ENCODE peak calls at places on chromosomes 11 and 22, in seven cellular contexts. Z, T, C, D, I, L and B are unnamed samples. For H3K4me1, the result is how much of the 10 kb centered on the place peaks cover.

GRCh38 chr11:131370090-131370751 is at the start of gene NTM:
- DNase-seq in Z (no peak), T (peak), C (peak), D (peak), I (no peak), L (no peak), B (no peak)

GRCh38 chr22:32990187-32990586 is 68.0 kb downstream of the SYN3 start:
- DNase-seq in Z (no peak), T (no peak), C (no peak), D (no peak), I (no peak), L (no peak), B (no peak)

GRCh38 chr11:76152741-76153608 is 53.3 kb downstream of the WNT11 start:
- DNase-seq in Z (peak), T (no peak), C (no peak), D (peak), I (no peak), L (no peak), B (no peak)

GRCh38 chr11:2664886-2665746 is 34.7 kb downstream of the KCNQ1OT1 start:
- DNase-seq in Z (no peak), T (no peak), C (peak), D (peak), I (no peak), L (peak), B (no peak)

GRCh38 chr11:91630916-91631673 is 593.5 kb upstream of the FAT3 start:
- DNase-seq in Z (no peak), T (no peak), C (no peak), D (no peak), I (no peak), L (no peak), B (no peak)

GRCh38 chr11:14357843-14358728 is 897 bp downstream of the RRAS2 start:
- DNase-seq in Z (peak), T (peak), C (peak), D (peak), I (peak), L (peak), B (peak)

GRCh38 chr22:49754674-49755590 is 72.7 kb downstream of the BRD1 start:
- DNase-seq in Z (no peak), T (no peak), C (peak), D (peak), I (no peak), L (peak), B (peak)

GRCh38 chr22:48075604-48076400 is 1313.4 kb downstream of the TBC1D22A start:
- DNase-seq in Z (no peak), T (no peak), C (no peak), D (no peak), I (no peak), L (no peak), B (no peak)

GRCh38 chr11:42170601-42171000 is 711.1 kb upstream of the LRRC4C start:
- DNase-seq in Z (no peak), T (no peak), C (no peak), D (no peak), I (no peak), L (no peak), B (no peak)

GRCh38 chr11:61950035-61950547 is at the start of gene BEST1:
- DNase-seq in Z (no peak), T (no peak), C (no peak), D (no peak), I (no peak), L (no peak), B (no peak)

GRCh38 chr11:35715649-35716048 is 53.1 kb downstream of the TRIM44 start:
- DNase-seq in Z (no peak), T (no peak), C (no peak), D (no peak), I (no peak), L (no peak), B (no peak)
- H3K27ac ChIP-seq in Z (no peak), T (no peak), C (no peak), D (no peak), I (no peak), L (no peak), B (no peak)

DNA sequence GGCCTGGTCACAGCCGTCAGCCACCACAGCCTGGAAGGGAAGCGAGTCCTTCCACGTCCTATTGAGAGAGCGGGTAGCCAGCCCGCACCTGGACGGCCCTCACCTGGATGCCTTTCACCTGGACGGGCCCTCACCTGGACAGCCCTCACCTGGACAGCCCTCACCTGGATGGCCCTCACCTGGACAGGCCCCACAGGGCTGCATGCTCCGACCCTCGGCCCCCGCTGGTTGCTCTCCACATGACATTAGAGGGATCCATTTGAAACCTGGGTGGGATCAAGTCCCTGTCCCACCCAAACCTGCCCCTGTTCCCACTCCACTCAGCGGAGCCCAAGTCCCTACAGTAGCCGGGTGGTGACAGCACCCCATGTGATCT is 3.7 kb downstream of the C1QTNF6 start:
- DNase-seq in Z (no peak), T (no peak), C (no peak), D (peak), I (no peak), L (no peak), B (peak)
- H3K4me1 ChIP-seq in Z (under half), T (under half), C (half or more), D (under half), I (half or more), L (under half), B (under half)

GRCh38 chr22:31603574-31603973 is 58.4 kb downstream of the PISD start:
- DNase-seq in Z (no peak), T (no peak), C (no peak), D (no peak), I (no peak), L (no peak), B (peak)
- H3K27ac ChIP-seq in Z (peak), T (no peak), C (peak), D (no peak), I (peak), L (no peak), B (no peak)

GRCh38 chr11:77455740-77456139 is 18.2 kb downstream of the PAK1 start:
- DNase-seq in Z (no peak), T (no peak), C (no peak), D (no peak), I (no peak), L (no peak), B (no peak)
- H3K4me1 ChIP-seq in Z (under half), T (under half), C (under half), D (under half), I (under half), L (under half), B (under half)

GRCh38 chr22:23391022-23391421 is 189.1 kb downstream of the IGLL1 start:
- DNase-seq in Z (no peak), T (no peak), C (no peak), D (no peak), I (no peak), L (no peak), B (no peak)
- H3K27ac ChIP-seq in Z (no peak), T (no peak), C (no peak), D (no peak), I (no peak), L (no peak), B (no peak)

GRCh38 chr11:105032495-105032894 is 2.4 kb downstream of the CASP1 start:
- DNase-seq in Z (no peak), T (no peak), C (no peak), D (no peak), I (no peak), L (no peak), B (no peak)
- H3K4me1 ChIP-seq in Z (under half), T (under half), C (under half), D (under half), I (under half), L (under half), B (under half)

GRCh38 chr11:6225896-6226295 is 8.5 kb downstream of the FHIP1B start:
- DNase-seq in Z (no peak), T (peak), C (no peak), D (no peak), I (no peak), L (no peak), B (no peak)
- H3K27ac ChIP-seq in Z (no peak), T (peak), C (no peak), D (peak), I (no peak), L (no peak), B (no peak)

GRCh38 chr11:128582496-128583366 is 4.6 kb downstream of the ETS1 start:
- DNase-seq in Z (no peak), T (no peak), C (no peak), D (no peak), I (no peak), L (peak), B (peak)

GRCh38 chr11:128584253-128584652 is 3.1 kb downstream of the ETS1 start:
- DNase-seq in Z (no peak), T (no peak), C (no peak), D (no peak), I (no peak), L (no peak), B (no peak)

GRCh38 chr11:128580612-128581011 is 6.7 kb downstream of the ETS1 start:
- DNase-seq in Z (no peak), T (no peak), C (no peak), D (no peak), I (no peak), L (no peak), B (no peak)

GRCh38 chr11:128579790-128580504 is 7.4 kb downstream of the ETS1 start:
- DNase-seq in Z (no peak), T (no peak), C (no peak), D (no peak), I (no peak), L (no peak), B (no peak)

DNA sequence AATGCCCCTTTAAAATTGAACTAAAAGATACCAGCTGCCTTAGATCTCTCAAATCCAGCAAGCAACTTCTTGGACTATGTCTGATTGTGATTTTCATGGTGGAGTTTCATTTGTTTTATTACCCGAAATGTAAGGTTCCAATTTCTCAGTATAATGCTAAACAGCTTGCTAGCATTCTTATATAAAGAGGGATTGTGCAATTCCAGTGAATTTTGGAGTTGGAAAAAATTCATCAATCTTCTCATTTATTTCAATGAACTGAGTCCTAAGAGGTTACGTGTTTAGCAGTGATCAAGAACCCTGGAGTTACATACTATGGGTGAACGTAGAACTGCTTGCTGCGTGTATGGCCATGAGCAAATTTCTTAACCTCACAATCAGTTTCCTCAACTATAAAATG is 5.5 kb downstream of the ETS1 start:
- DNase-seq in Z (no peak), T (no peak), C (no peak), D (no peak), I (no peak), L (no peak), B (no peak)
- H3K4me1 ChIP-seq in Z (under half), T (under half), C (under half), D (under half), I (under half), L (under half), B (under half)

GRCh38 chr22:39947488-39948216 is 12.5 kb upstream of the TMA7B start:
- DNase-seq in Z (no peak), T (no peak), C (no peak), D (no peak), I (no peak), L (no peak), B (no peak)
- H3K27ac ChIP-seq in Z (peak), T (no peak), C (no peak), D (no peak), I (peak), L (no peak), B (no peak)